ENCODE peak calls at places on chromosomes 3 and 15, in eight cellular contexts. O, D, S, E, P, N, A and M are unnamed samples.

GRCh38 chr3:125002414-125002811 is 53.4 kb downstream of the HEG1 start:
- DNase-seq in O (no peak), D (no peak), S (no peak), E (no peak), P (no peak), N (peak; percentile 55), A (no peak), M (no peak)

GRCh38 chr3:14358426-14359211 is 43.8 kb upstream of the SLC6A6 start:
- DNase-seq in O (peak; percentile 64), D (no peak), S (no peak), E (no peak), P (peak; percentile 53), N (no peak), A (peak; percentile 16), M (peak; percentile 7)

GRCh38 chr15:39195988-39196486 is 384.8 kb upstream of the THBS1 start:
- DNase-seq in O (peak; percentile 60), D (no peak), S (no peak), E (peak; percentile 79), P (no peak), N (no peak), A (peak; percentile 89), M (peak; percentile 55)

GRCh38 chr3:150000631-150001030 is 29.9 kb upstream of the PFN2 start:
- DNase-seq in O (no peak), D (no peak), S (no peak), E (no peak), P (no peak), N (no peak), A (no peak), M (no peak)

GRCh38 chr3:100045696-100046095 is 68.6 kb downstream of the FILIP1L start:
- DNase-seq in O (peak; percentile 99), D (no peak), S (peak; percentile 74), E (no peak), P (peak; percentile 3), N (no peak), A (peak; percentile 98), M (peak; percentile 94)

GRCh38 chr15:59376735-59377134 is 4.1 kb upstream of the MYO1E start:
- DNase-seq in O (peak; percentile 31), D (no peak), S (no peak), E (peak; percentile 48), P (no peak), N (no peak), A (no peak), M (no peak)

GRCh38 chr3:151931171-151931570 is 57.7 kb downstream of the SUCNR1 start:
- DNase-seq in O (peak; percentile 38), D (no peak), S (no peak), E (no peak), P (no peak), N (no peak), A (no peak), M (peak; percentile 20)

GRCh38 chr3:140972833-140973232 is 31.2 kb downstream of the SLC25A36 start:
- DNase-seq in O (peak; percentile 48), D (no peak), S (no peak), E (peak; percentile 19), P (no peak), N (no peak), A (no peak), M (no peak)

GRCh38 chr3:182389041-182389815 is 404.1 kb upstream of the ATP11B start:
- DNase-seq in O (no peak), D (no peak), S (no peak), E (no peak), P (no peak), N (no peak), A (no peak), M (no peak)

GRCh38 chr15:75928680-75929608 is 25.3 kb downstream of the FBXO22 start:
- DNase-seq in O (peak; percentile 39), D (no peak), S (no peak), E (peak; percentile 75), P (peak; percentile 39), N (peak; percentile 76), A (no peak), M (peak; percentile 15)
- TF ChIP-seq CTCF in O (peak; percentile 29), D (no peak), S (peak; percentile 20), E (peak; percentile 64), P (peak; percentile 55), N (peak; percentile 46), A (peak; percentile 19), M (peak; percentile 70)

DNA sequence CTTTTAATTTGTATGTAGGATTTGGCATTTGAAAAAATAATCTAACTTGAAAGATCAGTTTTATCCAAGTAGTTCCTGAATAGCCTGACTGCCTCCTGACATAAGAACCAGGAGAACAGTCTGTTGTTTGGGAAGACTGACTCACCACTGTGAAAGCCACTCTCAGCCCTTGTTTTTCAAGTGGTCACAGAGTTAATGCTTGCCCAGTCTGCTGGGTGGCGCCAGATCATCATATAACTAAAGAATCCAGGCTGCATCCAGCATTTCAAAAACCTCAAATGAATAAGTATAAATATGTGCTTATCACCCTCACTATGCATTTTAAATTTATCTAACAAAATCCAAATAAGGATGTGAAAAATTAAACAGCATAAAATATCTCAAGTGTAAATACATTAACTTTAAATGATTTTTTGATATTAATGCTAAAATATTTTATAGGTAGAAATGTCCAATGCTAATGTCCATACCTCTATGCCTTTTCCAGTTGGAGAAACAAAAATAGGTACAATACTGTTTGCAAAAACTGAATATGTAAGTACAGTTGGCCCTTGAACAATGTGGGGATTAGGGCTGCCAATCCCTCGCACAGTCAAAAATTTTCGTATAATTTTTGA is 26.9 kb upstream of the ZBBX start:
- DNase-seq in O (peak; percentile 71), D (no peak), S (peak; percentile 55), E (peak; percentile 53), P (peak; percentile 38), N (peak; percentile 82), A (no peak), M (peak; percentile 61)
- TF ChIP-seq CTCF in O (no peak), D (no peak), S (peak; percentile 40), E (peak; percentile 29), P (peak; percentile 55), N (peak; percentile 42), A (no peak), M (peak; percentile 57)

GRCh38 chr15:80669599-80670273 is 25.4 kb upstream of the ABHD17C start:
- DNase-seq in O (peak; percentile 33), D (no peak), S (no peak), E (no peak), P (no peak), N (no peak), A (no peak), M (no peak)

GRCh38 chr15:80674245-80674614 is 20.9 kb upstream of the ABHD17C start:
- DNase-seq in O (peak; percentile 25), D (no peak), S (no peak), E (no peak), P (no peak), N (no peak), A (no peak), M (no peak)

GRCh38 chr15:80668546-80669236 is 26.4 kb upstream of the ABHD17C start:
- DNase-seq in O (no peak), D (no peak), S (no peak), E (no peak), P (no peak), N (no peak), A (no peak), M (no peak)

GRCh38 chr15:80677041-80677440 is 18.1 kb upstream of the ABHD17C start:
- DNase-seq in O (no peak), D (no peak), S (no peak), E (no peak), P (no peak), N (no peak), A (no peak), M (no peak)

GRCh38 chr15:80673561-80674244 is 21.4 kb upstream of the ABHD17C start:
- DNase-seq in O (no peak), D (no peak), S (no peak), E (no peak), P (no peak), N (no peak), A (no peak), M (no peak)
- TF ChIP-seq CTCF in O (no peak), D (no peak), S (no peak), E (no peak), P (no peak), N (peak; percentile 9), A (no peak), M (peak; percentile 5)

GRCh38 chr3:194245975-194246561 is 105.1 kb downstream of the CPN2 start:
- DNase-seq in O (no peak), D (no peak), S (no peak), E (no peak), P (no peak), N (no peak), A (no peak), M (no peak)
- TF ChIP-seq CTCF in O (no peak), D (no peak), S (no peak), E (no peak), P (no peak), N (no peak), A (no peak), M (no peak)

DNA sequence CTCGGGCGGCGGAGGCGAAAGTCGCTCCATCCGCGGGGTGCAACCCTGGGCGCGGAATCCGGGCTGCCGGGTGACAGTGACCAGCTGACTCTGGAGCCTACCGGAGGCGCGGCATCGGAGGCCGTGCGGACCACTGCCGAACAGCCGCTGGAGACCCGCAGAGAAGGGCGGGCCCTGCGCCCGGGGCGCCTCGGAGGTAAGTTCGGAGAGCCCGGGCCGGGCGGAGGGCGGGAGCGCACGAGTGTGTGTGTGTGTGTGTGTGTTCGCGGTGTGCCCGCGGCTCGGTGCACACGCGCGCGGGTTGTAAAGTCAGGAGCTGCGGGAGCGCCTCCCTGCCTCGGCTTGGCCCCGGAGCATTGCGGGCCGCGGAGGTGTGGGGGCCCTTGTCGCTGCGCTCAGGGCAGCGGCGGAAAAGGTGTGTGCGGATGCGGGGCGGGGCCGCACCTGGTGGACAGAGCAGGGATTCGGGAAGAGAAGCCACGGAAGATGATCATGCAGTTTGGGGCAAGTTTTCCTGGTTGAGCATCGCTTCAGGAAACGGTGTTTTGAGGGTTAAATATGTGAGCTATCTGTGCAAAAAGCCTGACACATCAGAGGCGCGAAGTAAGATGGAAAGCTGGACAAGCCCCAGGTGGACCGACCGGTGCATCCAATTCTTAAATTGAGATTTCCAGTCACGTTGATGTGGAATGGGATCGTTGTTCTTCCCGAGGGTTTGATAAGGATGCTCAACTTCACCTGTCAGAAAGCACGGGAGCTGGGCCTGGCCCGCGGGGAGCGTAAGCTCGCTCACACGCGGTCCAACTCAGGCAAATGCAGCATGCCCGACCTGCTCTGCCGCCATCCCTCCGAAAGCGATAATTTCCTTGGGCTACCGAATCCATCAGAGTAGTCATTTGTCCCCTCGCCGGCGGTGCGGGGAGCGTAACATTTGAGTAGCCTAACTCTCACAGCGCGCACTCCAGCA is 492 bp downstream of the MINAR1 start:
- DNase-seq in O (peak; percentile 13), D (peak; percentile 82), S (no peak), E (peak; percentile 17), P (peak; percentile 61), N (no peak), A (no peak), M (no peak)
- TF ChIP-seq CTCF in O (no peak), D (no peak), S (no peak), E (no peak), P (no peak), N (no peak), A (no peak), M (no peak)

DNA sequence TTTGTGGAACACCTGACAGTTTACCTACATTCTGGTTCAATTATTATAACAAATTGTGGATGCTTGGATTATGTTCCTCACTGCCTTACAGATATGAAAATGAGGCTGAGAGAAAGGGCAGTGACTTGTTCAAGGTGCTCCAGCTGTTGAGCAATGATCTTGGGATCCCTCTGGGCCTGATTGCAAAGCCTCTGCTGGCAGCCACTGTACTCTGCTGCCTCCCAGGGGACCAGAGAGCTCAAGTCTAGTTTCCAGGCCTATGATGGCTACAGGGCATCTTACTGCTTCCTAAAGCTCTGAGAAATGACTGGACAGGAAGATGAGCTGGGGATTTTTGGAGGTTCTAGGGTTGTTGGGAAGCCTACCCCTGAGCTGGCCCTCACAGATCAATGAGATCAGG is 2.3 kb upstream of the SHC4 start:
- DNase-seq in O (peak; percentile 72), D (no peak), S (no peak), E (peak; percentile 56), P (no peak), N (no peak), A (peak; percentile 62), M (peak; percentile 53)
- TF ChIP-seq CTCF in O (peak; percentile 32), D (no peak), S (no peak), E (peak; percentile 27), P (no peak), N (peak; percentile 15), A (peak; percentile 29), M (peak; percentile 70)